ENCODE peak calls at places on chromosomes 4 and X, in ten cellular contexts. K is neuronal stem cell; T is breast epithelium; A is lower lobe of right lung; S is lung; J is dorsolateral prefrontal cortex; Q is tibial artery; L is ascending aorta; N is CD8-positive, alpha-beta memory T cell; F is left lung. M is an unnamed sample.

GRCh38 chr4:101218346-101218745 is 129.0 kb downstream of the PPP3CA start:
- DNase-seq in A (no peak), J (no peak), L (no peak), K (no peak), N (no peak), S (no peak), T (no peak), Q (no peak), F (no peak), M (no peak)

GRCh38 chrX:25599061-25599460 is 539.1 kb upstream of the MAGEB18 start:
- DNase-seq in T (no peak), Q (no peak), F (no peak), J (no peak), N (no peak), A (no peak), S (no peak), L (no peak), K (no peak), M (no peak)

GRCh38 chrX:22662776-22663175 is 337.0 kb upstream of the DDX53 start:
- DNase-seq in A (no peak), J (no peak), N (no peak), Q (no peak), T (no peak), F (no peak), L (no peak), S (no peak), K (no peak), M (no peak)

GRCh38 chrX:153906126-153906917 is 1.8 kb downstream of the AVPR2 start:
- DNase-seq in L (no peak), N (peak), J (no peak), K (no peak), Q (no peak), A (no peak), F (no peak), S (no peak), T (no peak), M (no peak)

GRCh38 chr4:8276358-8277240 is 7.0 kb downstream of the HTRA3 start:
- DNase-seq in F (no peak), T (no peak), L (peak), A (no peak), K (no peak), N (no peak), Q (no peak), S (no peak), J (no peak), M (no peak)

GRCh38 chr4:82017680-82018079 is 356.1 kb downstream of the HNRNPD start:
- DNase-seq in S (no peak), F (no peak), T (no peak), K (peak), J (no peak), N (no peak), Q (no peak), A (no peak), L (no peak), M (no peak)

GRCh38 chr4:38381788-38382187 is 282.2 kb upstream of the KLF3 start:
- DNase-seq in Q (no peak), A (no peak), L (no peak), N (no peak), K (no peak), T (no peak), F (no peak), S (no peak), J (no peak), M (no peak)

GRCh38 chrX:22095306-22095705 is 63.2 kb downstream of the PHEX start:
- DNase-seq in N (no peak), J (no peak), S (peak), T (peak), A (no peak), F (peak), Q (peak), L (no peak), K (peak), M (no peak)

GRCh38 chr4:83093060-83093640 is 21.4 kb downstream of the PLAC8 start:
- DNase-seq in F (no peak), N (no peak), T (no peak), S (no peak), K (no peak), Q (no peak), L (no peak), J (no peak), A (no peak), M (no peak)

GRCh38 chr4:689498-690122 is 659 bp upstream of the SLC49A3 start:
- DNase-seq in A (no peak), S (no peak), L (no peak), K (no peak), T (no peak), F (no peak), J (no peak), Q (no peak), N (no peak), M (no peak)

GRCh38 chr4:688695-689497 is at the start of gene SLC49A3:
- DNase-seq in T (no peak), S (no peak), N (no peak), L (no peak), F (peak), Q (no peak), J (no peak), A (no peak), K (no peak), M (no peak)

GRCh38 chr4:687048-687974 is 1.6 kb downstream of the SLC49A3 start:
- DNase-seq in N (no peak), J (no peak), K (no peak), Q (peak), L (peak), A (peak), F (peak), S (peak), T (peak), M (no peak)

GRCh38 chr4:686371-687040 is 2.4 kb downstream of the SLC49A3 start:
- DNase-seq in K (no peak), T (no peak), Q (no peak), F (no peak), A (no peak), J (no peak), S (no peak), N (no peak), L (no peak), M (no peak)

GRCh38 chr4:687975-688694 is 816 bp downstream of the SLC49A3 start:
- DNase-seq in A (no peak), F (peak), S (no peak), Q (no peak), L (no peak), T (no peak), J (no peak), N (no peak), K (no peak), M (no peak)
- H3K27ac ChIP-seq in A (peak), F (peak), S (peak), Q (peak), L (peak), T (peak), J (no peak), N (peak), K (no peak), M (peak)

DNA sequence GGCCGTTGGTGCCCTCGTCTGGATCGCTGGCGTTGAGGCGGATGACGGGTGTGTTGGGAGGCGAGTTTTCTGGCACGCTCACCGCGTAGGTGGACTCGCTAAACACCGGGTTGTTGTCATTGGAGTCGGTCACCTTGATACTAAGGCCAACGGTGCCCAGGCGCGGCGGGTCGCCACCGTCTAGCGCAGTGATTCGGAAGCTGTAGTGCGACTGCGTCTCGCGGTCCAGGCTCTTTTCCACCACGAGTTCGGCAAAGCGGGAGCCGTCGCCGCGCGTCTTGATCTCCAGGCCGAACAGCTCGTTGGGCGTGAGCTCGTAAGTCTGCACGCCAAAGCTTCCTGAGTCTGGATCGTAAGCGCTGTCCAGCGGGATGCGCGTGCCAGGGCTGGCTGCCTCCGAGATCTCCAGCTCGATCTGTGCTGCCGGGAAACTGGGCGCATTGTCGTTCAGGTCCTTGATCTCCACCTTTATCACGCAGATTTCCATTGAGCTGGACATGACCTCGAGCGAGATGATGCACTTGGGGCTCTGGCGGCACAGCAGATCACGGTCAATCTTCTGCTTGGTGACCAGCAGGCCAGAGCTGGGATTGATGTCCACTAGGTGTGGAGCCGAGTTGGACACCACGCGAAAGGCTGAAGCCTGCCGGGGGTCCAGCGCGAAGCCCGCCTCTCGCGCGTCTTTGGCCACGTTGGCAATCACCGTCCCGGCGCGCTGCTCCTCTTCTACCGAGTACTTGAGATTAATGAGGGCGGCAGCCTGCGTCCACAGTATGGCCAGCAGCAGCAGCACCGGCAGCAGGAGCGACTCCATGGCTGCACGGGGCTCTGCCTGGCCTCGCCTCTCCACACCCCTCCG is 2.1 kb downstream of the PCDH19 start:
- DNase-seq in J (no peak), L (no peak), S (no peak), F (no peak), K (no peak), T (no peak), N (no peak), A (no peak), Q (no peak), M (no peak)
- H3K4me3 ChIP-seq in J (peak), L (peak), S (no peak), F (no peak), K (peak), T (peak), N (no peak), A (no peak), Q (peak), M (no peak)

DNA sequence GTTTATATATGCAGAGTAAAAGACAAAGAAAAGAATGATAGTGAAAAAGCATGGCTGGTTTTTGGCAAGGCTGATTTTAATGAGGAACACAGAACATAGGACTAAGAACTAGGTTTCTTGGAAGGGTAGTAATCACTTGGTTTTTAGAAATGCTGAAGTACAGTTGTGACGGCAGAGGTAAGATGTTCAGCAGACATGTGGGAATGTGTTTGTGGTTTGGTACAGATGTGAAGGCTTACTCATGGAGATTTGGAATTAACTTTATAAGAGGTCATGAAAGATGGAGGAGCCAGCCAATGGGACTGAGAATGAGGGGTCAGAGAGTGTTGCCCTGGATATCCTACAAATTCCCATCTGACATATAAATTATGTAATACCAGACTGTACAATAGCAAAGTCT is 243.6 kb downstream of the NPFFR2 start:
- DNase-seq in Q (no peak), A (no peak), T (no peak), J (no peak), S (no peak), L (no peak), F (no peak), K (no peak), N (no peak), M (no peak)
- H3K27ac ChIP-seq in Q (no peak), A (no peak), T (no peak), J (no peak), S (no peak), L (no peak), F (no peak), K (no peak), N (no peak), M (no peak)

GRCh38 chrX:47316276-47317025 is 53.9 kb upstream of the ZNF157 start:
- DNase-seq in J (no peak), L (no peak), A (no peak), F (no peak), N (no peak), S (no peak), K (peak), Q (no peak), T (no peak), M (no peak)
- H3K4me3 ChIP-seq in J (no peak), L (peak), A (no peak), F (no peak), N (no peak), S (no peak), K (no peak), Q (no peak), T (no peak), M (no peak)

GRCh38 chr4:53767503-53767902 is 176.2 kb upstream of the LNX1 start:
- DNase-seq in T (no peak), F (no peak), S (no peak), A (no peak), K (no peak), J (no peak), N (no peak), Q (no peak), L (no peak), M (no peak)

GRCh38 chr4:53764761-53765490 is 173.6 kb upstream of the LNX1 start:
- DNase-seq in L (no peak), Q (no peak), J (no peak), A (no peak), S (no peak), K (no peak), T (no peak), N (no peak), F (no peak), M (no peak)

GRCh38 chr4:53763813-53764597 is 172.7 kb upstream of the LNX1 start:
- DNase-seq in Q (no peak), S (no peak), N (no peak), L (no peak), K (no peak), T (no peak), J (no peak), F (no peak), A (no peak), M (no peak)
- H3K27ac ChIP-seq in Q (no peak), S (peak), N (no peak), L (peak), K (no peak), T (no peak), J (no peak), F (peak), A (peak), M (peak)

GRCh38 chr4:78218260-78218659 is 161.1 kb downstream of the FRAS1 start:
- DNase-seq in Q (no peak), A (no peak), S (no peak), L (no peak), K (no peak), F (no peak), J (no peak), T (no peak), N (no peak), M (no peak)
- H3K4me3 ChIP-seq in Q (no peak), A (no peak), S (no peak), L (no peak), K (no peak), F (no peak), J (no peak), T (no peak), N (no peak), M (no peak)

GRCh38 chr4:110486226-110486625 is 10.3 kb downstream of the ENPEP start:
- DNase-seq in A (no peak), Q (no peak), N (no peak), L (no peak), T (no peak), F (no peak), J (no peak), S (no peak), K (no peak), M (no peak)
- H3K27ac ChIP-seq in A (no peak), Q (no peak), N (no peak), L (no peak), T (no peak), F (no peak), J (no peak), S (no peak), K (no peak), M (no peak)

DNA sequence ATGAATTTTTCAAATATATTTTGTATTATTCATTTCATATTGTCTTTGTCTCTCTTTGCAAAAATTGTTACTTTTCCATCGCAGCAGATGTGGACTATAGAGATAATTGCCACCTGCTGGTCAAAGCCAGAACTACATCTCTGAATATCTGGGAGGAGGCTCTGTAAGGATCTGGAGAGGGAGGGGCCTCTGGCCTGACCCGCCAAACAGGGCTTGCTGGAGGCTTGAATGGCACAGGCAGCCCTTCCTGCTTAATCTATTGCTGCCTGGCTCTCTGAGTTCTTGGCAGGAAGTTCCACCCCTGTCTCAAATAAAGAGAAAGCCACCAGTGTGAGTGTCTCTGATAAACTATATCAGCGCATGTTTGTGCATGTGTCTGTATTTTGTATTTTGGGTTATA is 132.4 kb downstream of the ZMAT1 start:
- DNase-seq in A (peak), Q (peak), L (peak), F (peak), J (peak), T (peak), K (peak), S (peak), N (peak), M (peak)
- H3K4me3 ChIP-seq in A (peak), Q (peak), L (no peak), F (no peak), J (peak), T (no peak), K (no peak), S (no peak), N (no peak), M (no peak)

GRCh38 chr4:173507471-173508385 is 22.3 kb downstream of the HAND2 start:
- DNase-seq in J (no peak), A (no peak), Q (no peak), T (no peak), L (no peak), F (no peak), N (no peak), K (no peak), S (no peak), M (no peak)
- H3K27ac ChIP-seq in J (no peak), A (no peak), Q (no peak), T (no peak), L (no peak), F (no peak), N (no peak), K (no peak), S (no peak), M (no peak)

M was measured in esophagus squamous epithelium.